ENCODE peak calls at places on chromosomes 16 and 17, in four cellular contexts. L, Z, F and D are unnamed samples.

GRCh38 chr16:75580-76501 is 2.2 kb upstream of the MPG start:
- DNase-seq in Z (peak), L (peak), F (peak), D (peak)

GRCh38 chr17:79835953-79836951 is 3.0 kb downstream of the CBX4 start:
- DNase-seq in Z (no peak), L (peak), F (no peak), D (peak)

GRCh38 chr17:33964344-33964979 is 290.6 kb upstream of the CCL2 start:
- DNase-seq in L (no peak), Z (no peak), F (no peak), D (no peak)

GRCh38 chr16:4518281-4518680 is 20.3 kb downstream of the CDIP1 start:
- DNase-seq in Z (no peak), L (no peak), F (no peak), D (no peak)

GRCh38 chr16:54289242-54290051 is 2.9 kb upstream of the IRX3 start:
- DNase-seq in F (no peak), Z (no peak), L (peak), D (no peak)

GRCh38 chr16:25912321-25912720 is 220.6 kb downstream of the HS3ST4 start:
- DNase-seq in F (no peak), L (no peak), Z (no peak), D (no peak)

GRCh38 chr17:66523378-66524174 is 221.2 kb downstream of the PRKCA start:
- DNase-seq in F (no peak), L (no peak), Z (peak), D (no peak)

GRCh38 chr16:8729779-8730334 is 55.4 kb downstream of the ABAT start:
- DNase-seq in Z (no peak), L (no peak), F (no peak), D (no peak)

DNA sequence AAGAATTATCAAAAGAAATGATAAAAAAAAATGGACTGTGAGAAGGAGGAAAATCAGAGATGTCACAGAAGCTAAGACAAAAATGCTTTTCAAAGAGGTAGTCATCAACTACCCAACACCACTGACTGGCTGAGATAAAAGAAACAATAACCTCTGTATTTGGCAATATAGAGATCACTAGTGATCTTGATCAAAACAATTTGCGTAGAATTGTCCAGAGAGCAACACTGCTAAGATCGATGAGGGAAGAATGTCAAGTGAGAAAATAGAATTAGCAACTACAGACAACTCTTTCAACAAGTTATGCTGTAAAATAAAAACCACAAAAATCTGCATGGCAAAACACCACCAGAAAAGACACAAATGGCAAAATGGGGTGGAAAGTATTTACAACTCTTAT is 66.0 kb downstream of the BRIP1 start:
- DNase-seq in Z (no peak), F (no peak), L (no peak), D (no peak)
- TF ChIP-seq CTCF in Z (no peak), F (no peak), L (no peak), D (no peak)

DNA sequence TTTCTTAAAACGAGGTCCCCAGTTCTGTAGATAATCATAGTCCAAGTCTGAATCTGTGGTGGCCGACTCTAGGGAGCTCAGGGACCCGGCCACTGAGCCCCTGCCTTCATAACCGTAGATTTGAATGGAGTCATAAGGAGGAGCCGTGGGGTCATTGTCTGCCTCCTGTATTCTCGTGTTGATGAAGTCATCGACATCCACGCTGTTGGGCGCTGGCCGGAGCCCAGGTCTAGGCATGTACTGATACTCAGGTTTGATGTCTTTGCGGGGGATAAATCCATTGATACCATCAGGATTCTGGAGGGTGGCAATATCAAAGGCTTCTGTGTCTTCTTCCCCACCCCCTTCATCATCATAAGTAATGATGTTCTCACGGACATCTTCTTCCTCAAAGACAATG is 174.2 kb downstream of the CDH11 start:
- DNase-seq in F (no peak), Z (no peak), L (no peak), D (no peak)
- TF ChIP-seq CTCF in F (no peak), Z (no peak), L (no peak), D (no peak)

GRCh38 chr17:14803781-14804180 is 461.3 kb downstream of the PMP22 start:
- DNase-seq in L (no peak), F (no peak), Z (peak), D (peak)

GRCh38 chr17:14808425-14808824 is 456.7 kb downstream of the PMP22 start:
- DNase-seq in Z (no peak), L (no peak), F (no peak), D (no peak)

DNA sequence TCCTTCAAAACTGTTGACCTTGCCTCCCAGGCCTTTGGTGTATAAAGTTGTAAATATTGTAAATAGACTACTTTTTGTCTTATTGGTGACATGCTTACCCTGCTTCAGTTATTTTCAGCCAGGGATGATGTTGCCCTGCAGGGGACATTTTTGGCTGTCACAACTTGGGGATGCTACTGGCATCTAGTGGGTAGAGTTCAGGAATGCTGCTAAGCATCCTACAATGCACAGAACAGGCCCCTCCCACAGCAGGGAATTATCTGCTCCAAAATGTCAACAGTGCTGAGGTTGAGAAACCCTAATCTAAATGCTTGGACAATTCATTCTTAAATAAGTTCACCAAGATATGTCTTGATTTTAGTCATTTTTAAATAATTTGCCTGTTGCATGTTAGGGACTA is 459.8 kb downstream of the PMP22 start:
- DNase-seq in L (no peak), F (no peak), Z (peak), D (peak)
- TF ChIP-seq CTCF in L (peak), F (no peak), Z (no peak), D (peak)

DNA sequence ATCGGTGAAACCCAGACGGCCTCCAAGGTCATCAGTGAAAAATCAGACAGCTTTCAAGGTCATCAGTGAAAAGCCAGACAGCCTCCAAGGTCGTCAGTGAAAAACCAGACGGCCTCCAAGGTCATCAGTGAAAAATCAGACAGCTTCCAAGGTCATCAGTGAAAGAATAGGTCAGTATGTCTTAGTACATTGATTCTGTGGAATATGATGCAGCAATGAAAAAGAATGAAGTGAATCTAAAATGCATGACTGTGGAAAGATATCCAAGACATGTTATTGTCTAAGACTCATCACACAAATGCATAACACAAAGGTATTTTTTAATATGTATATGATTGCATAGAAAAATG is 72.5 kb downstream of the CMIP start:
- DNase-seq in Z (no peak), L (no peak), F (no peak), D (no peak)
- TF ChIP-seq CTCF in Z (no peak), L (no peak), F (no peak), D (no peak)